ENCODE peak calls at places on chromosome X, in ten cellular contexts. One of them, this sample, is unnamed.

GRCh38 chrX:153611298-153612095 is 12.6 kb upstream of the CCNQ start:
- DNase-seq in hepatocyte: no peak
- DNase-seq in psoas muscle: no peak
- DNase-seq in IMR-90: no peak
- DNase-seq in uterus: peak; percentile 7
- DNase-seq in dorsolateral prefrontal cortex: no peak
- DNase-seq in neural progenitor cell: no peak
- DNase-seq in HL-60: no peak
- DNase-seq in brain microvascular endothelial cell: no peak
- DNase-seq in foreskin keratinocyte: no peak
- DNase-seq in this sample: no peak

GRCh38 chrX:2502668-2503519 is 2.1 kb upstream of the DHRSX start:
- DNase-seq in brain microvascular endothelial cell: peak; percentile 11
- DNase-seq in neural progenitor cell: no peak
- DNase-seq in hepatocyte: peak; percentile 52
- DNase-seq in dorsolateral prefrontal cortex: no peak
- DNase-seq in foreskin keratinocyte: no peak
- DNase-seq in uterus: no peak
- DNase-seq in IMR-90: peak; percentile 18
- DNase-seq in psoas muscle: no peak
- DNase-seq in HL-60: no peak
- DNase-seq in this sample: no peak

GRCh38 chrX:22534643-22535042 is 261.9 kb downstream of the CBLL2 start:
- DNase-seq in psoas muscle: peak; percentile 28
- DNase-seq in IMR-90: peak; percentile 85
- DNase-seq in HL-60: no peak
- DNase-seq in uterus: peak; percentile 34
- DNase-seq in foreskin keratinocyte: peak; percentile 56
- DNase-seq in hepatocyte: no peak
- DNase-seq in brain microvascular endothelial cell: peak; percentile 89
- DNase-seq in dorsolateral prefrontal cortex: no peak
- DNase-seq in neural progenitor cell: no peak
- DNase-seq in this sample: peak; percentile 33

GRCh38 chrX:153642655-153643430 is 4.2 kb upstream of the DUSP9 start:
- DNase-seq in HL-60: no peak
- DNase-seq in uterus: peak; percentile 9
- DNase-seq in IMR-90: no peak
- DNase-seq in brain microvascular endothelial cell: no peak
- DNase-seq in dorsolateral prefrontal cortex: no peak
- DNase-seq in hepatocyte: no peak
- DNase-seq in neural progenitor cell: no peak
- DNase-seq in psoas muscle: no peak
- DNase-seq in foreskin keratinocyte: no peak
- DNase-seq in this sample: no peak

GRCh38 chrX:102155806-102156179 is at the start of gene BEX5:
- DNase-seq in neural progenitor cell: peak; percentile 54
- DNase-seq in foreskin keratinocyte: no peak
- DNase-seq in dorsolateral prefrontal cortex: peak; percentile 63
- DNase-seq in hepatocyte: peak; percentile 48
- DNase-seq in HL-60: no peak
- DNase-seq in brain microvascular endothelial cell: no peak
- DNase-seq in uterus: peak; percentile 65
- DNase-seq in psoas muscle: peak; percentile 40
- DNase-seq in IMR-90: no peak
- DNase-seq in this sample: peak; percentile 76

GRCh38 chrX:12989456-12989855 is 14.5 kb downstream of the TMSB4X start:
- DNase-seq in psoas muscle: no peak
- DNase-seq in foreskin keratinocyte: no peak
- DNase-seq in hepatocyte: no peak
- DNase-seq in brain microvascular endothelial cell: no peak
- DNase-seq in HL-60: no peak
- DNase-seq in uterus: no peak
- DNase-seq in neural progenitor cell: no peak
- DNase-seq in dorsolateral prefrontal cortex: no peak
- DNase-seq in IMR-90: peak; percentile 13
- DNase-seq in this sample: no peak

GRCh38 chrX:19761554-19762295 is 125.7 kb downstream of the SH3KBP1 start:
- DNase-seq in hepatocyte: no peak
- DNase-seq in dorsolateral prefrontal cortex: no peak
- DNase-seq in uterus: no peak
- DNase-seq in neural progenitor cell: no peak
- DNase-seq in psoas muscle: no peak
- DNase-seq in brain microvascular endothelial cell: no peak
- DNase-seq in IMR-90: no peak
- DNase-seq in HL-60: no peak
- DNase-seq in foreskin keratinocyte: no peak
- DNase-seq in this sample: no peak

GRCh38 chrX:19886888-19887531 is 390 bp downstream of the SH3KBP1 start:
- DNase-seq in dorsolateral prefrontal cortex: no peak
- DNase-seq in uterus: no peak
- DNase-seq in psoas muscle: peak; percentile 27
- DNase-seq in IMR-90: no peak
- DNase-seq in HL-60: no peak
- DNase-seq in hepatocyte: no peak
- DNase-seq in neural progenitor cell: peak; percentile 42
- DNase-seq in foreskin keratinocyte: no peak
- DNase-seq in brain microvascular endothelial cell: no peak
- DNase-seq in this sample: peak; percentile 23

GRCh38 chrX:134931550-134931949 is 59.2 kb upstream of the SMIM10 start:
- DNase-seq in foreskin keratinocyte: no peak
- DNase-seq in dorsolateral prefrontal cortex: no peak
- DNase-seq in neural progenitor cell: no peak
- DNase-seq in psoas muscle: no peak
- DNase-seq in brain microvascular endothelial cell: no peak
- DNase-seq in IMR-90: no peak
- DNase-seq in uterus: no peak
- DNase-seq in HL-60: no peak
- DNase-seq in hepatocyte: no peak
- DNase-seq in this sample: no peak

GRCh38 chrX:24760601-24761000 is 66.9 kb downstream of the POLA1 start:
- DNase-seq in foreskin keratinocyte: no peak
- DNase-seq in hepatocyte: no peak
- DNase-seq in IMR-90: peak; percentile 60
- DNase-seq in psoas muscle: no peak
- DNase-seq in neural progenitor cell: no peak
- DNase-seq in brain microvascular endothelial cell: peak; percentile 6
- DNase-seq in HL-60: no peak
- DNase-seq in dorsolateral prefrontal cortex: no peak
- DNase-seq in uterus: no peak
- DNase-seq in this sample: no peak

GRCh38 chrX:68177542-68177941 is 255.8 kb downstream of the OPHN1 start:
- DNase-seq in uterus: no peak
- DNase-seq in foreskin keratinocyte: no peak
- DNase-seq in dorsolateral prefrontal cortex: no peak
- DNase-seq in hepatocyte: no peak
- DNase-seq in HL-60: peak; percentile 33
- DNase-seq in IMR-90: peak; percentile 38
- DNase-seq in neural progenitor cell: no peak
- DNase-seq in psoas muscle: no peak
- DNase-seq in brain microvascular endothelial cell: peak; percentile 42
- DNase-seq in this sample: no peak

GRCh38 chrX:50103866-50104566 is 96.8 kb downstream of the AKAP4 start:
- DNase-seq in brain microvascular endothelial cell: peak; percentile 10
- DNase-seq in hepatocyte: no peak
- DNase-seq in IMR-90: no peak
- DNase-seq in foreskin keratinocyte: no peak
- DNase-seq in dorsolateral prefrontal cortex: no peak
- DNase-seq in HL-60: no peak
- DNase-seq in neural progenitor cell: no peak
- DNase-seq in uterus: peak; percentile 57
- DNase-seq in psoas muscle: peak; percentile 15
- DNase-seq in this sample: no peak

GRCh38 chrX:19902110-19902509 is 14.7 kb upstream of the SH3KBP1 start:
- DNase-seq in neural progenitor cell: no peak
- DNase-seq in brain microvascular endothelial cell: peak; percentile 52
- DNase-seq in IMR-90: peak; percentile 38
- DNase-seq in psoas muscle: no peak
- DNase-seq in dorsolateral prefrontal cortex: no peak
- DNase-seq in HL-60: no peak
- DNase-seq in uterus: no peak
- DNase-seq in foreskin keratinocyte: no peak
- DNase-seq in hepatocyte: no peak
- DNase-seq in this sample: peak; percentile 64

GRCh38 chrX:7318246-7318645 is 170.3 kb upstream of the PUDP start:
- DNase-seq in HL-60: no peak
- DNase-seq in hepatocyte: no peak
- DNase-seq in dorsolateral prefrontal cortex: no peak
- DNase-seq in neural progenitor cell: no peak
- DNase-seq in IMR-90: peak; percentile 24
- DNase-seq in psoas muscle: no peak
- DNase-seq in brain microvascular endothelial cell: no peak
- DNase-seq in uterus: no peak
- DNase-seq in foreskin keratinocyte: no peak
- DNase-seq in this sample: no peak

GRCh38 chrX:56783450-56783831 is 54.4 kb downstream of the NBDY start:
- DNase-seq in hepatocyte: no peak
- DNase-seq in dorsolateral prefrontal cortex: peak; percentile 93
- DNase-seq in IMR-90: peak; percentile 65
- DNase-seq in uterus: peak; percentile 82
- DNase-seq in neural progenitor cell: peak; percentile 77
- DNase-seq in psoas muscle: peak; percentile 84
- DNase-seq in HL-60: no peak
- DNase-seq in brain microvascular endothelial cell: no peak
- DNase-seq in foreskin keratinocyte: no peak
- DNase-seq in this sample: no peak

GRCh38 chrX:85627363-85627762 is 247.9 kb upstream of the POF1B start:
- DNase-seq in IMR-90: peak; percentile 5
- DNase-seq in psoas muscle: no peak
- DNase-seq in uterus: no peak
- DNase-seq in brain microvascular endothelial cell: no peak
- DNase-seq in dorsolateral prefrontal cortex: no peak
- DNase-seq in foreskin keratinocyte: no peak
- DNase-seq in HL-60: no peak
- DNase-seq in neural progenitor cell: peak; percentile 24
- DNase-seq in hepatocyte: no peak
- DNase-seq in this sample: no peak
- TF ChIP-seq CTCF in IMR-90: peak; percentile 46
- TF ChIP-seq CTCF in psoas muscle: peak; percentile 33
- TF ChIP-seq CTCF in uterus: no peak
- TF ChIP-seq CTCF in brain microvascular endothelial cell: peak; percentile 37
- TF ChIP-seq CTCF in dorsolateral prefrontal cortex: no peak
- TF ChIP-seq CTCF in foreskin keratinocyte: no peak
- TF ChIP-seq CTCF in HL-60: no peak
- TF ChIP-seq CTCF in neural progenitor cell: peak; percentile 61
- TF ChIP-seq CTCF in hepatocyte: peak; percentile 34
- TF ChIP-seq CTCF in this sample: no peak

GRCh38 chrX:119398974-119399771 is at the start of gene SLC25A43:
- DNase-seq in IMR-90: no peak
- DNase-seq in psoas muscle: peak; percentile 51
- DNase-seq in brain microvascular endothelial cell: no peak
- DNase-seq in neural progenitor cell: peak; percentile 55
- DNase-seq in foreskin keratinocyte: no peak
- DNase-seq in dorsolateral prefrontal cortex: no peak
- DNase-seq in uterus: peak; percentile 28
- DNase-seq in hepatocyte: peak; percentile 52
- DNase-seq in HL-60: peak; percentile 26
- DNase-seq in this sample: peak; percentile 15
- H3K27ac ChIP-seq in IMR-90: peak within 1 kb of the TSS; percentile 71
- H3K27ac ChIP-seq in psoas muscle: peak within 1 kb of the TSS; percentile 50
- H3K27ac ChIP-seq in brain microvascular endothelial cell: peak within 1 kb of the TSS; percentile 34
- H3K27ac ChIP-seq in neural progenitor cell: no peak within 1 kb of the TSS
- H3K27ac ChIP-seq in foreskin keratinocyte: peak within 1 kb of the TSS; percentile 67
- H3K27ac ChIP-seq in dorsolateral prefrontal cortex: peak within 1 kb of the TSS; percentile 51
- H3K27ac ChIP-seq in uterus: peak within 1 kb of the TSS; percentile 78
- H3K27ac ChIP-seq in hepatocyte: peak within 1 kb of the TSS; percentile 89
- H3K27ac ChIP-seq in HL-60: peak within 1 kb of the TSS; percentile 76
- H3K27ac ChIP-seq in this sample: peak within 1 kb of the TSS; percentile 35

DNA sequence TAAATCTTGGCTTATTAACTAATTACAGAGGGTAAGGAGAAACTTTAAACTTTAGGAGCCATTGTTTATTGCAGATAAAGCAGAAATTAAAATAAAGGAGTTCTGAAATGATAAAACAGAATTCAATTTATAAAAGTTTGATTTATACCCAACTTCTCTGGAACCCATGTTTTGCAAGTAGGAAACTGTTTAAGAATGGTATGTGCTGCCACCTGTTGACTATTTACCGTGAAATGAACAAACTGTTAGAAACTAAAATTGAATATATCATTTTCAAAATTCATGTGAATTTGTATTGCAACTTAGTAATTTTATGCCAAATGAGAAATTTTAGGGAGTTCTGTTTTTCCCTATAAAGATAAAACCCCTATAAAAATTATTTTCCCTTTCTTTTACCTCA is 11.0 kb upstream of the TBC1D8B start:
- DNase-seq in foreskin keratinocyte: no peak
- DNase-seq in IMR-90: peak; percentile 14
- DNase-seq in dorsolateral prefrontal cortex: no peak
- DNase-seq in neural progenitor cell: no peak
- DNase-seq in HL-60: no peak
- DNase-seq in hepatocyte: no peak
- DNase-seq in uterus: no peak
- DNase-seq in psoas muscle: no peak
- DNase-seq in brain microvascular endothelial cell: no peak
- DNase-seq in this sample: no peak
- TF ChIP-seq CTCF in foreskin keratinocyte: peak; percentile 50
- TF ChIP-seq CTCF in IMR-90: peak; percentile 42
- TF ChIP-seq CTCF in dorsolateral prefrontal cortex: peak; percentile 51
- TF ChIP-seq CTCF in neural progenitor cell: peak; percentile 50
- TF ChIP-seq CTCF in HL-60: no peak
- TF ChIP-seq CTCF in hepatocyte: peak; percentile 49
- TF ChIP-seq CTCF in uterus: no peak
- TF ChIP-seq CTCF in psoas muscle: peak; percentile 42
- TF ChIP-seq CTCF in brain microvascular endothelial cell: no peak
- TF ChIP-seq CTCF in this sample: peak; percentile 38

DNA sequence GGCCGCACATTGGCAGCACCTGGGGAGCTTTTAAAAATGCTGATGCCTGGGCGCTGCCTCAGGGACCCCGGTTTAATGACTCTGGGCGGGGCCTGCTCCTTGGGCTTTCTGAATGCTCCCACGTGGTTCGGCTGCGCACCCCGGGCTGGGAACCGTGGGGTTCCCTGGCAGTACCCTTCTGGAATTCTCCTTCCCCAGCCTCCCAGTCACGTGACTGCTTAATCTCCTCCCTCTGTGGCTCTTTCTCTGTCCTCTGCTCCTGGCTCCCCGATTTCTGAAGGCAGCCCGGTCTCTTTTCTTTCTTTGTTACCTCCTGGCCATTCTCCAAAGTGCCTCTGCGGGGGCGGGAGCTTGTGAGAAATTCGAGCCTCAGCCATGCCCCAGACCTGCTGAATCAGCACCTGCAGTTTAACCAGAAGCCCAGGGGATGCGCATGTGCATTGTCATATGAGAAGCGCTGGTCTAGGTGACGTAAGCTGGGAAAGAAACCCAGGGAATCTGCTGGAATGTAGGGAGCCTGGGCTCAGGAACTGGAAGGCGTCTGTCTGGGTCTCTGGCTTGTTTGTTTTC is 16.6 kb downstream of the CLCN4 start:
- DNase-seq in psoas muscle: peak; percentile 67
- DNase-seq in IMR-90: peak; percentile 89
- DNase-seq in neural progenitor cell: peak; percentile 73
- DNase-seq in brain microvascular endothelial cell: peak; percentile 95
- DNase-seq in HL-60: no peak
- DNase-seq in foreskin keratinocyte: peak; percentile 85
- DNase-seq in hepatocyte: peak; percentile 82
- DNase-seq in dorsolateral prefrontal cortex: no peak
- DNase-seq in uterus: peak; percentile 82
- DNase-seq in this sample: peak; percentile 33
- H3K27ac ChIP-seq in psoas muscle: peak overlapping the region; percentile 64
- H3K27ac ChIP-seq in IMR-90: no peak overlapping the region
- H3K27ac ChIP-seq in neural progenitor cell: peak overlapping the region; percentile 13
- H3K27ac ChIP-seq in brain microvascular endothelial cell: peak overlapping the region; percentile 83
- H3K27ac ChIP-seq in HL-60: no peak overlapping the region
- H3K27ac ChIP-seq in foreskin keratinocyte: no peak overlapping the region
- H3K27ac ChIP-seq in hepatocyte: peak overlapping the region; percentile 77
- H3K27ac ChIP-seq in dorsolateral prefrontal cortex: peak overlapping the region; percentile 64
- H3K27ac ChIP-seq in uterus: peak overlapping the region; percentile 82
- H3K27ac ChIP-seq in this sample: no peak overlapping the region